ENCODE peak calls at places on chromosomes 11 and 22, in four cellular contexts. One of them, this sample, is unnamed.

GRCh38 chr11:103651341-103651998 is 385.0 kb upstream of the DDI1 start:
- DNase-seq in Peyer's patch: no peak
- DNase-seq in mesendoderm: no peak
- DNase-seq in NCI-H1930: no peak
- DNase-seq in this sample: no peak

GRCh38 chr22:46004105-46004866 is 27.3 kb upstream of the WNT7B start:
- DNase-seq in Peyer's patch: no peak
- DNase-seq in mesendoderm: no peak
- DNase-seq in NCI-H1930: no peak
- DNase-seq in this sample: no peak

GRCh38 chr22:39343259-39344045 is 6.3 kb upstream of the SYNGR1 start:
- DNase-seq in Peyer's patch: peak; percentile 61
- DNase-seq in mesendoderm: peak; percentile 78
- DNase-seq in NCI-H1930: peak; percentile 13
- DNase-seq in this sample: peak; percentile 72

GRCh38 chr22:38758276-38758945 is 2.6 kb upstream of the SUN2 start:
- DNase-seq in mesendoderm: no peak
- DNase-seq in NCI-H1930: no peak
- DNase-seq in Peyer's patch: peak; percentile 61
- DNase-seq in this sample: no peak

GRCh38 chr11:59773082-59773438 is 17.9 kb downstream of the STX3 start:
- DNase-seq in mesendoderm: no peak
- DNase-seq in Peyer's patch: no peak
- DNase-seq in NCI-H1930: no peak
- DNase-seq in this sample: no peak

GRCh38 chr11:70128435-70128906 is 50.4 kb downstream of the ANO1 start:
- DNase-seq in mesendoderm: peak; percentile 66
- DNase-seq in NCI-H1930: no peak
- DNase-seq in Peyer's patch: no peak
- DNase-seq in this sample: no peak

GRCh38 chr11:118042791-118043190 is 34.1 kb upstream of the TMPRSS4 start:
- DNase-seq in Peyer's patch: no peak
- DNase-seq in mesendoderm: no peak
- DNase-seq in NCI-H1930: no peak
- DNase-seq in this sample: no peak

GRCh38 chr11:11513438-11513837 is 108.4 kb downstream of the GALNT18 start:
- DNase-seq in mesendoderm: no peak
- DNase-seq in Peyer's patch: no peak
- DNase-seq in NCI-H1930: no peak
- DNase-seq in this sample: no peak

GRCh38 chr11:27234961-27235360 is 128.1 kb downstream of the CCDC34 start:
- DNase-seq in Peyer's patch: no peak
- DNase-seq in mesendoderm: no peak
- DNase-seq in NCI-H1930: no peak
- DNase-seq in this sample: no peak